ENCODE peak calls at places on chromosomes 13 and 19, in ten cellular contexts. One of them, this sample, is unnamed.

GRCh38 chr13:61695147-61695546 is 279.5 kb upstream of the PCDH20 start:
- DNase-seq in T-helper 2 cell: no peak
- DNase-seq in EH: no peak
- DNase-seq in Peyer's patch: no peak
- DNase-seq in GM12878: no peak
- DNase-seq in NCI-H2081 treated with DMSO at 0.1 percent for 48 hours: no peak
- DNase-seq in transverse colon: no peak
- DNase-seq in hypothalamus: no peak
- DNase-seq in mucosa of descending colon: no peak
- DNase-seq in mammary epithelial cell: no peak
- DNase-seq in this sample: no peak

GRCh38 chr19:49455729-49456128 is 2.7 kb downstream of the ALDH16A1 start:
- DNase-seq in GM12878: no peak
- DNase-seq in mucosa of descending colon: no peak
- DNase-seq in mammary epithelial cell: no peak
- DNase-seq in EH: peak
- DNase-seq in NCI-H2081 treated with DMSO at 0.1 percent for 48 hours: no peak
- DNase-seq in transverse colon: no peak
- DNase-seq in hypothalamus: no peak
- DNase-seq in T-helper 2 cell: no peak
- DNase-seq in Peyer's patch: no peak
- DNase-seq in this sample: no peak

GRCh38 chr19:449916-450315 is 10.9 kb downstream of the SHC2 start:
- DNase-seq in GM12878: no peak
- DNase-seq in mammary epithelial cell: no peak
- DNase-seq in transverse colon: no peak
- DNase-seq in T-helper 2 cell: no peak
- DNase-seq in NCI-H2081 treated with DMSO at 0.1 percent for 48 hours: no peak
- DNase-seq in EH: no peak
- DNase-seq in mucosa of descending colon: no peak
- DNase-seq in Peyer's patch: no peak
- DNase-seq in hypothalamus: no peak
- DNase-seq in this sample: no peak

GRCh38 chr13:25738797-25739196 is 313.0 kb downstream of the SHISA2 start:
- DNase-seq in EH: no peak
- DNase-seq in hypothalamus: no peak
- DNase-seq in transverse colon: no peak
- DNase-seq in Peyer's patch: no peak
- DNase-seq in mammary epithelial cell: no peak
- DNase-seq in T-helper 2 cell: no peak
- DNase-seq in GM12878: no peak
- DNase-seq in mucosa of descending colon: no peak
- DNase-seq in NCI-H2081 treated with DMSO at 0.1 percent for 48 hours: no peak
- DNase-seq in this sample: no peak

GRCh38 chr13:74372511-74372910 is 238.3 kb upstream of the KLF12 start:
- DNase-seq in T-helper 2 cell: no peak
- DNase-seq in GM12878: no peak
- DNase-seq in mucosa of descending colon: no peak
- DNase-seq in hypothalamus: no peak
- DNase-seq in mammary epithelial cell: no peak
- DNase-seq in NCI-H2081 treated with DMSO at 0.1 percent for 48 hours: no peak
- DNase-seq in Peyer's patch: no peak
- DNase-seq in transverse colon: no peak
- DNase-seq in EH: no peak
- DNase-seq in this sample: no peak

GRCh38 chr19:33797821-33798633 is 1.4 kb downstream of the KCTD15 start:
- DNase-seq in mucosa of descending colon: peak
- DNase-seq in T-helper 2 cell: no peak
- DNase-seq in mammary epithelial cell: peak
- DNase-seq in NCI-H2081 treated with DMSO at 0.1 percent for 48 hours: no peak
- DNase-seq in hypothalamus: no peak
- DNase-seq in EH: peak
- DNase-seq in Peyer's patch: peak
- DNase-seq in GM12878: no peak
- DNase-seq in transverse colon: peak
- DNase-seq in this sample: peak

GRCh38 chr13:65907656-65908441 is 1322.3 kb downstream of the PCDH9 start:
- DNase-seq in GM12878: no peak
- DNase-seq in mammary epithelial cell: no peak
- DNase-seq in mucosa of descending colon: no peak
- DNase-seq in Peyer's patch: no peak
- DNase-seq in hypothalamus: no peak
- DNase-seq in NCI-H2081 treated with DMSO at 0.1 percent for 48 hours: no peak
- DNase-seq in EH: peak
- DNase-seq in T-helper 2 cell: no peak
- DNase-seq in transverse colon: no peak
- DNase-seq in this sample: no peak

GRCh38 chr19:45162464-45163143 is 1.8 kb upstream of the NKPD1 start:
- DNase-seq in Peyer's patch: no peak
- DNase-seq in T-helper 2 cell: no peak
- DNase-seq in hypothalamus: no peak
- DNase-seq in EH: no peak
- DNase-seq in transverse colon: no peak
- DNase-seq in mammary epithelial cell: peak
- DNase-seq in mucosa of descending colon: no peak
- DNase-seq in NCI-H2081 treated with DMSO at 0.1 percent for 48 hours: no peak
- DNase-seq in GM12878: no peak
- DNase-seq in this sample: no peak

GRCh38 chr13:62387642-62388041 is 972.0 kb upstream of the PCDH20 start:
- DNase-seq in EH: no peak
- DNase-seq in transverse colon: no peak
- DNase-seq in T-helper 2 cell: no peak
- DNase-seq in GM12878: no peak
- DNase-seq in hypothalamus: no peak
- DNase-seq in NCI-H2081 treated with DMSO at 0.1 percent for 48 hours: no peak
- DNase-seq in mammary epithelial cell: no peak
- DNase-seq in mucosa of descending colon: no peak
- DNase-seq in Peyer's patch: no peak
- DNase-seq in this sample: no peak

GRCh38 chr19:18814063-18814462 is 17.7 kb upstream of the UPF1 start:
- DNase-seq in T-helper 2 cell: no peak
- DNase-seq in mucosa of descending colon: no peak
- DNase-seq in transverse colon: no peak
- DNase-seq in mammary epithelial cell: no peak
- DNase-seq in EH: peak
- DNase-seq in Peyer's patch: no peak
- DNase-seq in hypothalamus: no peak
- DNase-seq in GM12878: no peak
- DNase-seq in NCI-H2081 treated with DMSO at 0.1 percent for 48 hours: no peak
- DNase-seq in this sample: no peak

GRCh38 chr13:112791662-112792440 is 102.0 kb downstream of the ATP11A start:
- DNase-seq in T-helper 2 cell: no peak
- DNase-seq in transverse colon: no peak
- DNase-seq in EH: no peak
- DNase-seq in NCI-H2081 treated with DMSO at 0.1 percent for 48 hours: no peak
- DNase-seq in Peyer's patch: no peak
- DNase-seq in hypothalamus: no peak
- DNase-seq in GM12878: no peak
- DNase-seq in mammary epithelial cell: no peak
- DNase-seq in mucosa of descending colon: no peak
- DNase-seq in this sample: no peak

GRCh38 chr13:32056316-32056715 is 24.7 kb downstream of the FRY start:
- DNase-seq in transverse colon: peak
- DNase-seq in mucosa of descending colon: no peak
- DNase-seq in mammary epithelial cell: no peak
- DNase-seq in hypothalamus: no peak
- DNase-seq in NCI-H2081 treated with DMSO at 0.1 percent for 48 hours: peak
- DNase-seq in Peyer's patch: no peak
- DNase-seq in GM12878: no peak
- DNase-seq in T-helper 2 cell: no peak
- DNase-seq in EH: no peak
- DNase-seq in this sample: no peak

This sample was measured in glutamatergic neuron.